ENCODE peak calls at places on chromosomes 2 and 18, in ten cellular contexts. F is iPS DF 19.7, M is T-helper 1 cell, V is prostate gland, E is transverse colon, O is LHCN-M2, Y is HAP-1, G is astrocyte of the hippocampus, R is brain microvascular endothelial cell, L is T-helper 2 cell. D is an unnamed sample.

GRCh38 chr18:70322385-70322784 is 33.5 kb downstream of the SOCS6 start:
- DNase-seq in L (no peak), E (no peak), F (no peak), O (no peak), V (no peak), M (no peak), R (no peak), Y (no peak), G (no peak), D (no peak)

GRCh38 chr2:128734521-128735295 is 416.0 kb upstream of the HS6ST1 start:
- DNase-seq in L (peak), V (no peak), G (no peak), M (no peak), F (no peak), E (no peak), O (no peak), Y (no peak), R (peak), D (no peak)

GRCh38 chr2:82198809-82199492 is 1894.4 kb upstream of the LRRTM1 start:
- DNase-seq in M (no peak), G (no peak), F (peak), Y (no peak), V (no peak), R (no peak), E (no peak), O (no peak), L (no peak), D (no peak)

GRCh38 chr18:13450289-13451207 is 232.0 kb downstream of the LDLRAD4 start:
- DNase-seq in G (no peak), R (no peak), O (no peak), Y (no peak), V (no peak), E (no peak), L (no peak), M (no peak), F (no peak), D (no peak)

GRCh38 chr2:84830758-84831500 is 50.0 kb downstream of the TRABD2A start:
- DNase-seq in F (no peak), M (no peak), Y (no peak), O (no peak), L (no peak), G (no peak), V (no peak), R (no peak), E (no peak), D (no peak)

GRCh38 chr2:112542974-112543760 is 902 bp downstream of the POLR1B start:
- DNase-seq in M (no peak), V (no peak), Y (peak), G (peak), O (peak), R (no peak), L (peak), E (no peak), F (no peak), D (no peak)

GRCh38 chr2:148521181-148521580 is 123.4 kb upstream of the EPC2 start:
- DNase-seq in G (no peak), F (no peak), M (no peak), R (no peak), Y (no peak), E (no peak), L (no peak), O (no peak), V (no peak), D (no peak)

GRCh38 chr2:675982-676646 is 1.1 kb downstream of the TMEM18 start:
- DNase-seq in V (peak), R (peak), O (peak), G (peak), F (no peak), M (peak), L (no peak), E (peak), Y (peak), D (no peak)

GRCh38 chr2:68716948-68717661 is 17.5 kb upstream of the ARHGAP25 start:
- DNase-seq in F (no peak), E (no peak), Y (no peak), R (no peak), O (no peak), L (peak), V (no peak), M (no peak), G (no peak), D (no peak)

GRCh38 chr2:222835142-222835822 is 25.6 kb upstream of the ACSL3 start:
- DNase-seq in M (no peak), G (peak), Y (no peak), V (peak), E (peak), O (no peak), R (no peak), L (no peak), F (no peak), D (no peak)

GRCh38 chr18:76821875-76822509 is 365 bp upstream of the ZNF236 start:
- DNase-seq in Y (no peak), E (peak), F (no peak), L (peak), M (peak), G (peak), R (no peak), O (peak), V (peak), D (peak)

GRCh38 chr18:57801379-57802165 is 1.5 kb downstream of the ATP8B1 start:
- DNase-seq in V (no peak), L (no peak), G (peak), Y (no peak), E (no peak), M (no peak), F (no peak), R (no peak), O (no peak), D (peak)